ENCODE peak calls at places on chromosomes 6 and 20, in eight cellular contexts. P, G, W, V, T, C, Q and O are unnamed samples.

GRCh38 chr6:21587182-21587924 is 6.2 kb upstream of the SOX4 start:
- DNase-seq in P (peak), G (peak), W (peak), V (peak), T (no peak), C (peak), Q (peak), O (no peak)

GRCh38 chr20:6122873-6123649 is at the start of gene FERMT1:
- DNase-seq in P (peak), G (no peak), W (peak), V (peak), T (no peak), C (peak), Q (peak), O (no peak)

GRCh38 chr6:137861550-137862337 is 5.3 kb upstream of the TNFAIP3 start:
- DNase-seq in P (no peak), G (no peak), W (no peak), V (no peak), T (no peak), C (no peak), Q (no peak), O (no peak)

GRCh38 chr6:127561660-127562059 is 15.3 kb upstream of the C6orf58 start:
- DNase-seq in P (no peak), G (no peak), W (no peak), V (no peak), T (no peak), C (no peak), Q (no peak), O (no peak)

GRCh38 chr20:43188234-43188653 is 1.5 kb downstream of the PTPRT start:
- DNase-seq in P (no peak), G (no peak), W (no peak), V (no peak), T (no peak), C (no peak), Q (no peak), O (no peak)

GRCh38 chr6:26311012-26311384 is 54.0 kb upstream of the BTN3A2 start:
- DNase-seq in P (peak), G (peak), W (peak), V (no peak), T (no peak), C (peak), Q (no peak), O (no peak)

GRCh38 chr6:122184260-122184934 is 215.1 kb upstream of the HSF2 start:
- DNase-seq in P (peak), G (no peak), W (no peak), V (no peak), T (no peak), C (peak), Q (no peak), O (no peak)

GRCh38 chr6:36609582-36609981 is 15.4 kb downstream of the SRSF3 start:
- DNase-seq in P (no peak), G (no peak), W (no peak), V (no peak), T (no peak), C (no peak), Q (no peak), O (no peak)

GRCh38 chr6:106751501-106752252 is 122.3 kb downstream of the QRSL1 start:
- DNase-seq in P (no peak), G (peak), W (no peak), V (no peak), T (no peak), C (peak), Q (no peak), O (no peak)

GRCh38 chr20:44967207-44967807 is 995 bp downstream of the STK4 start:
- DNase-seq in P (peak), G (no peak), W (no peak), V (no peak), T (no peak), C (no peak), Q (no peak), O (no peak)

GRCh38 chr20:32763202-32763999 is 1.2 kb downstream of the DNMT3B start:
- DNase-seq in P (no peak), G (no peak), W (no peak), V (no peak), T (no peak), C (no peak), Q (no peak), O (no peak)

GRCh38 chr20:37958856-37959255 is 55.9 kb downstream of the VSTM2L start:
- DNase-seq in P (no peak), G (no peak), W (no peak), V (no peak), T (no peak), C (no peak), Q (no peak), O (no peak)

GRCh38 chr6:154410619-154411044 is 54.0 kb upstream of the IPCEF1 start:
- DNase-seq in P (peak), G (no peak), W (peak), V (no peak), T (no peak), C (peak), Q (no peak), O (peak)

GRCh38 chr6:158149641-158150040 is 18.4 kb downstream of the SERAC1 start:
- DNase-seq in P (peak), G (no peak), W (peak), V (no peak), T (no peak), C (no peak), Q (no peak), O (no peak)

GRCh38 chr20:34046330-34046729 is 52.6 kb downstream of the RALY start:
- DNase-seq in P (no peak), G (no peak), W (no peak), V (no peak), T (no peak), C (no peak), Q (no peak), O (no peak)

GRCh38 chr6:83702077-83702476 is 6.8 kb downstream of the SNAP91 start:
- DNase-seq in P (no peak), G (no peak), W (no peak), V (no peak), T (no peak), C (no peak), Q (no peak), O (no peak)

GRCh38 chr6:6740595-6740994 is 152.1 kb downstream of the LY86 start:
- DNase-seq in P (no peak), G (no peak), W (no peak), V (no peak), T (no peak), C (no peak), Q (no peak), O (no peak)

GRCh38 chr6:141482773-141483172 is 650.0 kb upstream of the GJE1 start:
- DNase-seq in P (peak), G (no peak), W (peak), V (no peak), T (no peak), C (no peak), Q (no peak), O (no peak)

GRCh38 chr6:92329416-92329815 is 1089.9 kb downstream of the EPHA7 start:
- DNase-seq in P (peak), G (no peak), W (peak), V (no peak), T (no peak), C (no peak), Q (no peak), O (no peak)

GRCh38 chr6:144064831-144065668 is 30.3 kb downstream of the SF3B5 start:
- DNase-seq in P (no peak), G (no peak), W (no peak), V (no peak), T (no peak), C (no peak), Q (no peak), O (no peak)

GRCh38 chr20:11626551-11626950 is 291.1 kb upstream of the BTBD3 start:
- DNase-seq in P (no peak), G (no peak), W (no peak), V (no peak), T (no peak), C (no peak), Q (no peak), O (no peak)

GRCh38 chr20:4546786-4547185 is 174.9 kb upstream of the PRND start:
- DNase-seq in P (peak), G (no peak), W (peak), V (no peak), T (no peak), C (peak), Q (no peak), O (no peak)

GRCh38 chr6:50818673-50819072 is at the start of gene TFAP2B:
- DNase-seq in P (no peak), G (no peak), W (no peak), V (no peak), T (no peak), C (no peak), Q (no peak), O (no peak)

GRCh38 chr20:48763183-48764030 is 64.4 kb downstream of the PREX1 start:
- DNase-seq in P (no peak), G (no peak), W (no peak), V (no peak), T (no peak), C (no peak), Q (no peak), O (no peak)

GRCh38 chr20:35503841-35504460 is 25.5 kb downstream of the C20orf173 start:
- DNase-seq in P (no peak), G (no peak), W (no peak), V (no peak), T (no peak), C (no peak), Q (no peak), O (no peak)

GRCh38 chr6:85580878-85581267 is 12.8 kb downstream of the SNX14 start:
- DNase-seq in P (peak), G (no peak), W (peak), V (no peak), T (no peak), C (peak), Q (no peak), O (no peak)

GRCh38 chr6:26240157-26240980 is 124.6 kb upstream of the BTN3A2 start:
- DNase-seq in P (peak), G (no peak), W (peak), V (no peak), T (no peak), C (no peak), Q (peak), O (no peak)

GRCh38 chr20:6806291-6806690 is 38.8 kb downstream of the BMP2 start:
- DNase-seq in P (no peak), G (no peak), W (no peak), V (no peak), T (no peak), C (no peak), Q (no peak), O (no peak)

GRCh38 chr6:125367036-125367782 is 65.4 kb upstream of the HDDC2 start:
- DNase-seq in P (no peak), G (no peak), W (no peak), V (no peak), T (no peak), C (no peak), Q (no peak), O (no peak)

GRCh38 chr6:111845441-111845871 is 27.8 kb downstream of the FYN start:
- DNase-seq in P (no peak), G (no peak), W (no peak), V (no peak), T (no peak), C (no peak), Q (no peak), O (no peak)

GRCh38 chr6:106122941-106123337 is 36.8 kb downstream of the PRDM1 start:
- DNase-seq in P (no peak), G (no peak), W (no peak), V (no peak), T (no peak), C (no peak), Q (no peak), O (no peak)

GRCh38 chr6:13712485-13712990 is 903 bp upstream of the RANBP9 start:
- DNase-seq in P (peak), G (no peak), W (no peak), V (no peak), T (no peak), C (no peak), Q (no peak), O (no peak)